ENCODE peak calls at places on chromosomes 6 and 20, in eight cellular contexts. H is lower leg skin, O is fibroblast of mammary gland, T is uterus, Z is IMR-90, D is DND-41, I is esophagus squamous epithelium, R is H7. G is an unnamed sample.
A peak's percentile ranks its signal among the peaks of the same experiment; 100 is the strongest.

GRCh38 chr20:48864254-48864653 is 36.5 kb upstream of the PREX1 start:
- DNase-seq in H (no peak), O (no peak), T (no peak), Z (no peak), D (no peak), I (no peak), R (no peak), G (no peak)

GRCh38 chr20:25211273-25211672 is 15.8 kb downstream of the ENTPD6 start:
- DNase-seq in H (no peak), O (no peak), T (no peak), Z (no peak), D (no peak), I (no peak), R (no peak), G (no peak)

GRCh38 chr20:48612335-48612734 is 215.5 kb downstream of the PREX1 start:
- DNase-seq in H (no peak), O (no peak), T (no peak), Z (no peak), D (no peak), I (no peak), R (no peak), G (no peak)

GRCh38 chr6:28657756-28658465 is 132.2 kb downstream of the GPX5 start:
- DNase-seq in H (no peak), O (peak; percentile 68), T (peak; percentile 62), Z (peak; percentile 69), D (peak; percentile 29), I (no peak), R (peak; percentile 66), G (no peak)

GRCh38 chr20:49187330-49188100 is 619 bp downstream of the STAU1 start:
- DNase-seq in H (no peak), O (no peak), T (peak; percentile 36), Z (no peak), D (no peak), I (no peak), R (peak; percentile 84), G (no peak)

GRCh38 chr20:59831901-59832240 is 101.6 kb downstream of the SYCP2 start:
- DNase-seq in H (no peak), O (no peak), T (no peak), Z (no peak), D (no peak), I (no peak), R (no peak), G (no peak)

GRCh38 chr20:38941726-38942389 is 15.6 kb downstream of the FAM83D start:
- DNase-seq in H (no peak), O (no peak), T (no peak), Z (no peak), D (no peak), I (no peak), R (no peak), G (no peak)

GRCh38 chr6:55265409-55266114 is 61.7 kb upstream of the GFRAL start:
- DNase-seq in H (no peak), O (no peak), T (no peak), Z (no peak), D (no peak), I (no peak), R (no peak), G (no peak)

GRCh38 chr6:159151266-159151855 is 17.8 kb upstream of the FNDC1 start:
- DNase-seq in H (no peak), O (peak; percentile 58), T (no peak), Z (peak; percentile 58), D (peak; percentile 48), I (no peak), R (no peak), G (no peak)

GRCh38 chr6:42993445-42993844 is 9.1 kb downstream of the PPP2R5D start:
- DNase-seq in H (no peak), O (no peak), T (no peak), Z (no peak), D (no peak), I (no peak), R (no peak), G (no peak)

GRCh38 chr6:40244684-40245083 is 310.4 kb upstream of the MOCS1 start:
- DNase-seq in H (no peak), O (no peak), T (no peak), Z (no peak), D (no peak), I (no peak), R (no peak), G (no peak)

GRCh38 chr20:23657202-23657601 is 19.4 kb upstream of the CST3 start:
- DNase-seq in H (no peak), O (no peak), T (no peak), Z (no peak), D (no peak), I (no peak), R (no peak), G (peak; percentile 49)

GRCh38 chr20:37270586-37271420 is 9.2 kb upstream of the GHRH start:
- DNase-seq in H (no peak), O (peak; percentile 8), T (no peak), Z (peak; percentile 50), D (no peak), I (no peak), R (no peak), G (no peak)

GRCh38 chr6:165662041-165662491 is 975 bp downstream of the PDE10A start:
- DNase-seq in H (no peak), O (no peak), T (no peak), Z (peak; percentile 18), D (no peak), I (no peak), R (no peak), G (no peak)

GRCh38 chr6:148285205-148285604 is 57.4 kb upstream of the SASH1 start:
- DNase-seq in H (no peak), O (no peak), T (no peak), Z (no peak), D (no peak), I (no peak), R (no peak), G (no peak)

GRCh38 chr6:75493400-75494064 is at the start of gene FILIP1:
- DNase-seq in H (no peak), O (peak; percentile 40), T (peak; percentile 86), Z (peak; percentile 56), D (no peak), I (no peak), R (peak; percentile 3), G (no peak)

GRCh38 chr6:75494290-75494689 is 690 bp upstream of the FILIP1 start:
- DNase-seq in H (no peak), O (no peak), T (no peak), Z (no peak), D (no peak), I (no peak), R (no peak), G (no peak)

GRCh38 chr6:75491302-75491701 is 2.3 kb downstream of the FILIP1 start:
- DNase-seq in H (no peak), O (no peak), T (no peak), Z (no peak), D (no peak), I (no peak), R (no peak), G (no peak)

GRCh38 chr6:75489025-75489424 is 4.6 kb downstream of the FILIP1 start:
- DNase-seq in H (no peak), O (no peak), T (no peak), Z (peak; percentile 27), D (no peak), I (no peak), R (no peak), G (no peak)

GRCh38 chr6:75492769-75493168 is 831 bp downstream of the FILIP1 start:
- DNase-seq in H (no peak), O (no peak), T (no peak), Z (no peak), D (no peak), I (no peak), R (no peak), G (no peak)
- H3K4me3 ChIP-seq in H (no peak overlapping the region), O (no peak overlapping the region), T (peak overlapping the region; percentile 47), Z (no peak overlapping the region), D (no peak overlapping the region), I (peak overlapping the region; percentile 59), R (no peak overlapping the region), G (peak overlapping the region; percentile 26)

DNA sequence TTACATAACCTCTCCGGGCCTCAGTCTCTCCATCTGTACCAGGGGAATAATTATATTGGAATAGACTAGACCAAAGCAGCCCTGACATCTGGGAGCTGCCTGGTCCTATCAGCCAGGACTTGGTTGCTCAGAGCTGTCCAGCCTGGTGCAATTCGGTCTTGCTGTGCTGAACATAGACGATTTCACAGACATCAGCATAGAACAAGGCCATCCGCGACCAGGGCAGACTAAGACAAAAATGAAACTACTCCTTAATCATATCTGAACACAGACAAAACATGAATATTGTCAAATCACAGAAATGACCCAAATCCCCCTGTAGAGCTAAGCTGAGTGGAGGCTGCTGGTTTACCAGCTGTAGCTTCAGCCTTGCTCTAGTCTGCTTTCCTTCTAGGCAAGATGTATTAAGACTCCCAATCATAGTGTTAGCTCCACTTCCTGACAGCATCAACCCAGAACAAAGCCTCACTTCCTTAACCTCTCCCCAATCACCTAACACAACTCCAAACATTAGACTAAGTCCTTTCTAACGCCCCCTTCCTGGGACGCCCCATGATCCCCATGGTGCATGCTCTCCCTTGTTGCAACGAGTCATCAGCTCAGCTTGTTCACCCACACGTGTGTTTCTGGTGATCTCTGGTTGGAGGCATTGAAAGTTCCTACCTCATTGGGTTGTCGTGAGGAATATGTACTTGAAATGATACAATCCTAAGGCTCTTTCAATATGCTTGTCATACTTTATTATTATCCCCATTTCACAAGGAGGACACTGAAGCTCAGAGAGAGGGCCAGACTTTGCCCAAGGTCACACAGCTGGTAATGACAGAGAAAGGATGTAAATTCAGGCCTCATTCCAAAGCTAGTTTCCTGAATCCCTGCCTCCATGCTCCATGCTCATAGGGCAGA is 3.5 kb upstream of the MAPK13 start:
- DNase-seq in H (no peak), O (peak; percentile 76), T (no peak), Z (peak; percentile 69), D (no peak), I (no peak), R (peak; percentile 13), G (no peak)
- H3K4me3 ChIP-seq in H (no peak overlapping the region), O (no peak overlapping the region), T (no peak overlapping the region), Z (no peak overlapping the region), D (no peak overlapping the region), I (no peak overlapping the region), R (no peak overlapping the region), G (no peak overlapping the region)

GRCh38 chr6:137489410-137490371 is 4.5 kb downstream of the OLIG3 start:
- DNase-seq in H (no peak), O (no peak), T (no peak), Z (no peak), D (no peak), I (no peak), R (peak; percentile 59), G (no peak)
- H3K4me3 ChIP-seq in H (no peak overlapping the region), O (no peak overlapping the region), T (no peak overlapping the region), Z (no peak overlapping the region), D (no peak overlapping the region), I (peak overlapping the region; percentile 4), R (peak overlapping the region; percentile 49), G (no peak overlapping the region)

GRCh38 chr6:117907600-117908245 is 659 bp downstream of the SLC35F1 start:
- DNase-seq in H (no peak), O (no peak), T (no peak), Z (no peak), D (no peak), I (no peak), R (peak; percentile 77), G (no peak)

GRCh38 chr6:117906454-117906904 is 585 bp upstream of the SLC35F1 start:
- DNase-seq in H (no peak), O (no peak), T (no peak), Z (no peak), D (no peak), I (no peak), R (no peak), G (no peak)

GRCh38 chr6:117909638-117910037 is 2.6 kb downstream of the SLC35F1 start:
- DNase-seq in H (no peak), O (no peak), T (no peak), Z (no peak), D (no peak), I (no peak), R (no peak), G (no peak)

GRCh38 chr6:117906905-117907599 is at the start of gene SLC35F1:
- DNase-seq in H (no peak), O (no peak), T (no peak), Z (peak; percentile 1), D (no peak), I (no peak), R (peak; percentile 89), G (no peak)

GRCh38 chr6:117908246-117909107 is 1.4 kb downstream of the SLC35F1 start:
- DNase-seq in H (no peak), O (no peak), T (no peak), Z (no peak), D (no peak), I (no peak), R (no peak), G (no peak)
- H3K4me3 ChIP-seq in H (no peak overlapping the region), O (no peak overlapping the region), T (peak overlapping the region; percentile 30), Z (no peak overlapping the region), D (no peak overlapping the region), I (peak overlapping the region; percentile 73), R (peak overlapping the region; percentile 71), G (peak overlapping the region; percentile 63)